ENCODE peak calls at places on chromosomes 1 and 21, in five cellular contexts. B is stimulated activated naive B cell treated with anti-CD40 and anti-IgM and Interleukin-4, amounts not matched to agents 10 μg/mL and 1 μg/mL and 100 μg/mL, for 72 hours; G is activated T-cell treated with anti-CD3 and anti-CD28 coated beads, Interleukin-2, amount 50 U/mL, for 4 hours; E is SK-N-SH treated with all-trans-retinoic acid at 6 μM for 48 hours; A is CD4-positive, CD25-positive, alpha-beta regulatory T cell. S is an unnamed sample.

GRCh38 chr1:38918568-38918967 is 23.1 kb downstream of the RHBDL2 start:
- ATAC-seq in G (no peak), B (no peak), E (peak; percentile 25), A (no peak), S (no peak)

GRCh38 chr1:198888379-198888778 is 249.5 kb downstream of the PTPRC start:
- ATAC-seq in E (no peak), B (no peak), A (no peak), G (no peak), S (no peak)

GRCh38 chr1:71089536-71090270 is 8.9 kb upstream of the ZRANB2 start:
- ATAC-seq in E (peak; percentile 73), B (no peak), A (no peak), G (no peak), S (no peak)

GRCh38 chr1:39970274-39970673 is 15.3 kb downstream of the MFSD2A start:
- ATAC-seq in B (no peak), G (no peak), A (no peak), E (no peak), S (no peak)

GRCh38 chr21:15943009-15943666 is 213.4 kb downstream of the USP25 start:
- ATAC-seq in E (no peak), B (no peak), A (no peak), G (no peak), S (no peak)

GRCh38 chr1:203420220-203420705 is 55.3 kb upstream of the PRELP start:
- ATAC-seq in G (no peak), E (no peak), A (no peak), B (no peak), S (no peak)

GRCh38 chr21:27157097-27157496 is 190.2 kb upstream of the ADAMTS5 start:
- ATAC-seq in A (no peak), G (no peak), E (no peak), B (no peak), S (no peak)

GRCh38 chr1:40315795-40316594 is 1.1 kb downstream of the COL9A2 start:
- ATAC-seq in E (peak; percentile 16), A (no peak), G (peak; percentile 22), B (peak; percentile 7), S (peak; percentile 5)

GRCh38 chr1:61226791-61227567 is 144.6 kb downstream of the NFIA start:
- ATAC-seq in E (peak; percentile 87), A (no peak), B (no peak), G (no peak), S (no peak)

GRCh38 chr1:22048351-22049192 is 3.9 kb upstream of the CDC42 start:
- ATAC-seq in E (no peak), G (peak; percentile 51), A (no peak), B (peak; percentile 58), S (peak; percentile 54)

GRCh38 chr21:31566611-31567010 is 92.9 kb upstream of the SOD1 start:
- ATAC-seq in G (no peak), E (no peak), A (no peak), B (no peak), S (no peak)

GRCh38 chr1:158002022-158002629 is 8.7 kb downstream of the KIRREL1 start:
- ATAC-seq in E (peak; percentile 12), B (no peak), A (no peak), G (no peak), S (no peak)

GRCh38 chr1:16042096-16042495 is 1.5 kb upstream of the CLCNKB start:
- ATAC-seq in B (no peak), A (no peak), G (no peak), E (peak; percentile 13), S (no peak)

GRCh38 chr1:161706483-161707347 is at the start of gene FCRLA:
- ATAC-seq in B (peak; percentile 64), G (peak; percentile 90), A (peak; percentile 43), E (peak; percentile 98), S (peak; percentile 76)

GRCh38 chr1:168443899-168444298 is 99.9 kb downstream of the XCL2 start:
- ATAC-seq in B (no peak), A (no peak), E (no peak), G (peak; percentile 42), S (no peak)

GRCh38 chr1:15583016-15583706 is 1.7 kb downstream of the AGMAT start:
- ATAC-seq in B (no peak), E (no peak), G (no peak), A (no peak), S (no peak)

GRCh38 chr1:151621351-151621750 is 9.5 kb downstream of the SNX27 start:
- ATAC-seq in A (no peak), E (peak; percentile 87), G (no peak), B (no peak), S (no peak)

GRCh38 chr1:183598386-183598785 is 8.1 kb upstream of the NCF2 start:
- ATAC-seq in G (peak; percentile 52), B (peak; percentile 63), E (peak; percentile 59), A (no peak), S (peak; percentile 58)

GRCh38 chr21:40339050-40339449 is 471.8 kb downstream of the PCP4 start:
- ATAC-seq in E (no peak), G (no peak), A (no peak), B (no peak), S (no peak)

S was measured in stimulated activated memory B cell treated with anti-CD40 and anti-IgM and Interleukin-4, amounts not matched to agents 10 μg/mL and 1 μg/mL and 100 μg/mL, for 72 hours.